ENCODE peak calls at places on chromosomes 4 and X, in eight cellular contexts. C is epithelial cell of esophagus, Y is cardiac muscle cell, H is AG09309, G is endodermal cell, F is OCI-LY7, E is astrocyte, S is psoas muscle. U is an unnamed sample.

GRCh38 chrX:107602694-107603239 is 25.5 kb upstream of the PRPS1 start:
- DNase-seq in G (peak), E (no peak), Y (peak), F (no peak), C (no peak), S (no peak), H (no peak), U (no peak)

GRCh38 chr4:117134386-117134785 is 49.0 kb upstream of the TRAM1L1 start:
- DNase-seq in C (peak), G (peak), S (no peak), Y (peak), E (peak), F (no peak), H (no peak), U (peak)

GRCh38 chr4:40617903-40618302 is 11.8 kb downstream of the RBM47 start:
- DNase-seq in H (no peak), E (no peak), S (no peak), Y (no peak), C (peak), G (no peak), F (no peak), U (no peak)

GRCh38 chr4:2366252-2367192 is 51.9 kb downstream of the ZFYVE28 start:
- DNase-seq in Y (no peak), C (no peak), F (no peak), H (no peak), S (no peak), G (peak), E (no peak), U (no peak)

GRCh38 chrX:153818571-153819397 is 11.6 kb downstream of the PDZD4 start:
- DNase-seq in C (no peak), S (peak), H (no peak), G (peak), F (no peak), E (no peak), Y (peak), U (no peak)

GRCh38 chrX:109352121-109352556 is 129.7 kb downstream of the GUCY2F start:
- DNase-seq in Y (no peak), H (no peak), E (no peak), G (no peak), S (no peak), C (no peak), F (no peak), U (peak)

GRCh38 chrX:666762-667161 is 36.2 kb downstream of the SHOX start:
- DNase-seq in S (no peak), Y (no peak), F (no peak), G (peak), E (no peak), H (no peak), C (no peak), U (no peak)

GRCh38 chr4:120929847-120930246 is 7.3 kb upstream of the PRDM5 start:
- DNase-seq in E (no peak), Y (no peak), C (no peak), G (no peak), H (no peak), F (no peak), S (no peak), U (no peak)

GRCh38 chrX:40576291-40576690 is 4.5 kb upstream of the ATP6AP2 start:
- DNase-seq in S (no peak), F (no peak), C (no peak), Y (no peak), H (no peak), E (no peak), G (no peak), U (no peak)

GRCh38 chrX:115378471-115378870 is 89.0 kb downstream of the LUZP4 start:
- DNase-seq in C (no peak), S (no peak), G (no peak), H (peak), Y (no peak), F (no peak), E (peak), U (no peak)

GRCh38 chr4:86685401-86685800 is 91.3 kb downstream of the PTPN13 start:
- DNase-seq in G (no peak), C (peak), F (no peak), E (peak), S (no peak), H (peak), Y (no peak), U (peak)

GRCh38 chr4:186946682-186947294 is 223.1 kb upstream of the FAT1 start:
- DNase-seq in C (peak), E (peak), F (peak), Y (peak), G (peak), S (no peak), H (no peak), U (no peak)

GRCh38 chr4:56240554-56241190 is 146.6 kb downstream of the AASDH start:
- DNase-seq in G (no peak), Y (peak), C (no peak), F (no peak), E (peak), H (no peak), S (no peak), U (no peak)

GRCh38 chrX:45750639-45751038 is 550.0 kb upstream of the DIPK2B start:
- DNase-seq in Y (no peak), F (no peak), S (no peak), G (no peak), H (no peak), C (peak), E (peak), U (no peak)

GRCh38 chrX:9207142-9207541 is 173.2 kb upstream of the FAM9B start:
- DNase-seq in Y (no peak), G (no peak), C (no peak), H (no peak), E (no peak), S (no peak), F (no peak), U (no peak)

GRCh38 chrX:8971116-8971515 is 62.8 kb downstream of the FAM9B start:
- DNase-seq in S (no peak), Y (peak), E (peak), G (no peak), H (no peak), F (peak), C (peak), U (no peak)

GRCh38 chr4:82469776-82470345 is 39.5 kb downstream of the ENOPH1 start:
- DNase-seq in H (peak), F (no peak), Y (no peak), G (peak), C (peak), S (no peak), E (peak), U (peak)

GRCh38 chr4:88526221-88526815 is 2.7 kb upstream of the PYURF start:
- DNase-seq in E (no peak), S (no peak), H (no peak), G (no peak), C (peak), Y (no peak), F (peak), U (no peak)

GRCh38 chr4:7403001-7403400 is 31.7 kb downstream of the PSAPL1 start:
- DNase-seq in H (no peak), S (no peak), Y (no peak), C (no peak), F (no peak), E (peak), G (peak), U (no peak)

GRCh38 chrX:12360389-12360788 is 222.1 kb downstream of the FRMPD4 start:
- DNase-seq in C (peak), S (no peak), F (no peak), H (peak), Y (no peak), G (no peak), E (peak), U (peak)

GRCh38 chr4:76562851-76563803 is 128.1 kb downstream of the SHROOM3 start:
- DNase-seq in G (no peak), F (no peak), H (no peak), Y (no peak), S (no peak), C (peak), E (peak), U (no peak)

GRCh38 chr4:89563431-89563830 is 255.8 kb upstream of the GPRIN3 start:
- DNase-seq in H (no peak), S (no peak), C (peak), G (no peak), Y (no peak), F (no peak), E (no peak), U (no peak)

GRCh38 chr4:25330905-25331816 is 18.6 kb downstream of the ZCCHC4 start:
- DNase-seq in H (no peak), S (no peak), E (no peak), G (no peak), C (no peak), Y (no peak), F (no peak), U (no peak)

GRCh38 chrX:53256446-53257041 is 24.8 kb downstream of the IQSEC2 start:
- DNase-seq in G (peak), C (no peak), E (no peak), S (no peak), H (no peak), F (no peak), Y (no peak), U (no peak)

GRCh38 chr4:141684785-141685184 is 48.4 kb downstream of the IL15 start:
- DNase-seq in Y (no peak), G (no peak), E (peak), F (no peak), C (peak), S (no peak), H (no peak), U (no peak)

GRCh38 chrX:118325453-118325852 is 20.5 kb upstream of the WDR44 start:
- DNase-seq in Y (no peak), G (no peak), E (no peak), F (peak), S (no peak), C (peak), H (no peak), U (no peak)

GRCh38 chrX:22395372-22395771 is 122.7 kb downstream of the CBLL2 start:
- DNase-seq in C (peak), Y (no peak), G (no peak), S (no peak), E (peak), H (no peak), F (no peak), U (no peak)

GRCh38 chr4:118836763-118837507 is 1.0 kb upstream of the SEC24D start:
- DNase-seq in G (no peak), F (peak), Y (no peak), E (no peak), H (no peak), C (no peak), S (no peak), U (no peak)
- H3K4me3 ChIP-seq in G (peak), F (peak), Y (peak), E (peak), H (peak), C (peak), S (peak), U (peak)

DNA sequence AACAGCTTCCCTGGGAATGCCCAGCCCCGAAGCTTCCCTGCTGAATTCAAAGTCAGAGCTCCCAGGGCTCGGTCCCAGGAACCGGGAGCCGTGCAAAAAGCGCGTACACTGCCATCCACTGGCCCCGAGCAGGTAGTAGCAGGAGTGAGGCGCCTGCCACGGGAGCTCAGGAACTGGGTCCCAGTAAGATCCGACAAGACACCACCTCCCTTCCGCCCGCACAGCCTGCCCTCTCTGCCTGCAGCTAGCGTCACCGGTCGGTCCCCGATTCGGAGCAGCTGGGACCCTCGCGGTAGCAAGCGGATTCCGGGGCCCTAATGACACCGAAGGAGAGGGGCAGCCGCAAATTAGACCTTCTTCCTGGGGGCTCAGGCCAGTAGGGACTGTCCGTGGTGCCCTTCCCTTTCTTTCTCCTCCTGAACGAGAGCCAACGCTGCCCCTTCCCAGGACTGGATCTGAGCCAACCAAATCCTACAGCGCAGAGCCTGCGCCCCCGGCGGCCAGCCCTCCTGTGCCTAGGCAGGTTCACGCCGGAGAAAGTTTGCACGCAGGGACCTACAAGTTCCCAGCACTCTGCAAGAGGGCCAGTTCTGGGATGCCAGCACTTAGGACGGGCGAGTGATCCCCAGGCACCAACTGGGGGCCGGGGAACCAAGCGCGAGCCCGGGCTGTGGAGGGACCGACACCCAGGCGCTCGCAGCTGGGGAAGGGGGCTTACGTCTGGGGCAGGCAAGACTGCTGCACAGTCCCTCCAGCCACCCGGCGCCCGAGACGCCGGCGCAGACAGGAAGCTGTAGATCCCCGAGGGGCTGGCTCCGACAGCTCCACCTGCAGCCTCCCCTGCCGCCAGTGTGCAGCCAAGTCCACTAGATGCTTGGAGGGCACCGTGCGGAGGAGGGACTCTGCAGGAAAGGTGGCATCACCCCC is 949 bp downstream of the CORIN start:
- DNase-seq in E (peak), S (peak), F (peak), H (peak), G (peak), Y (peak), C (peak), U (no peak)
- H3K4me3 ChIP-seq in E (peak), S (peak), F (peak), H (peak), G (peak), Y (peak), C (peak), U (peak)

DNA sequence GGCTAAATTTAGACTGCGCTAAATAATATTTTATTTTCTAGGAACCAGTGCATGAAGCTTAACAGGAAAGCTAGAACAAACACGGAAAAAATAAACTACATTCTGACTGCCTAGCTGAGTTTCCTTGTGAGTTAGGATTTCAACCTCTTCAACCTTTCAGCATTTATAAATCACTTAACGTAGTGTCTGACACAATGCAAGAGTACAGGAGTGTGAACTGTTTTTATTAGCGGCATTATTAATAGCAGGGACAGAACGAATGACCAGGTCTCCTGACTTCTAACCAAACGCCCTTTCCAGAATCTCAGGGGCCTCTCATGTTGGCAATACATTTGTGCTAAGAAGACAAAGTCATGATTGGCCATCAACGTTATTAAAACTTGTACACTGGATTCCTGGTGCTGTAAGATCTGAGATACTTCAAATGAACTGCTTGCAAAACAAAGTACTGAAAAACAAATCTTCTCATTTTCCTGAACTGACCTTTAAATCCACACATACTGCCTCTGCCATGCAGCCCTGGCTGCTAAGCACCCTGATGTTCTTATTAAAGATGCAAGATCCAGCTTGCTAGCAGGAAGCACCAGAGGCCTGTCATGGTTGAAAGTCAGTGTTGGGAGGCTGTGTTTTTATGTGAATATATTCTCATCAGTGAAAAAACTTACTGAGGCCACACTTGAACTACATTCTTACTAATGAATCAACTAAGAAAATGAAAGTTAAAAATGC is 380.4 kb upstream of the CPEB2 start:
- DNase-seq in F (no peak), C (no peak), S (no peak), H (no peak), E (no peak), G (no peak), Y (peak), U (no peak)
- H3K4me3 ChIP-seq in F (no peak), C (no peak), S (no peak), H (no peak), E (no peak), G (no peak), Y (no peak), U (no peak)

GRCh38 chr4:119039160-119039559 is 96.5 kb upstream of the MYOZ2 start:
- DNase-seq in C (no peak), S (no peak), H (no peak), E (no peak), Y (no peak), F (no peak), G (no peak), U (no peak)

GRCh38 chr4:119039779-119040178 is 95.9 kb upstream of the MYOZ2 start:
- DNase-seq in H (no peak), E (no peak), Y (no peak), G (peak), C (peak), S (no peak), F (peak), U (no peak)

GRCh38 chr4:119037709-119038463 is 97.7 kb upstream of the MYOZ2 start:
- DNase-seq in E (no peak), H (peak), F (no peak), G (no peak), Y (no peak), S (no peak), C (no peak), U (no peak)

GRCh38 chr4:119040261-119040660 is 95.4 kb upstream of the MYOZ2 start:
- DNase-seq in F (no peak), S (no peak), E (peak), G (no peak), C (no peak), Y (no peak), H (no peak), U (no peak)

DNA sequence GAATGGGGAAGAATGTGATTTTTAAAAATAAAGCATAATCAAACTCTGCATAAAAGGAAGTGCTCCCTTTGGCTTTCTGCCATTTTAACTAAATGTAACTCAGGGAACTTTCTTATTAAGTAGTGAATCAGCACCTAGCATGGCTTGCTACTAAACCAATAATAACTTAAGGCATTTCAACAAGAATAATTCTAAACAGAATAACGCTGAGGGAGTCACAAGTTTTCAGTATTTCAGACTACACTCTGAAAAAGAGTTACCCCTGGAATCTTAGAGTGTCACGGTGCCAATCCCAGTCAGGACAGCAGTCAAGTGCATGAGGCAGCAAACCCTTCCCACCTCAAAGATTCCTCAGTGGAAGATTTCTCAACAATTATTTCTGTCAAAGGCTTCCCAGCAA is 97.2 kb upstream of the MYOZ2 start:
- DNase-seq in Y (no peak), H (no peak), E (peak), C (peak), G (no peak), S (no peak), F (no peak), U (no peak)
- H3K4me3 ChIP-seq in Y (no peak), H (no peak), E (no peak), C (no peak), G (no peak), S (no peak), F (no peak), U (no peak)